ENCODE peak calls at places on chromosomes 4 and X, in seven cellular contexts. U is CD4-positive, alpha-beta T cell; Q is activated CD8-positive, alpha-beta memory T cell treated with anti-CD3 and anti-CD28 coated beads for 48 hours; A is cardiac muscle cell; S is cardiac fibroblast; P is lower lobe of right lung; K is occipital lobe. L is an unnamed sample.

GRCh38 chrX:135477576-135477975 is 42.9 kb upstream of the INTS6L start:
- DNase-seq in U (peak; percentile 36), Q (peak; percentile 1), A (peak; percentile 79), S (peak; percentile 89), P (peak; percentile 68), K (peak; percentile 18), L (peak; percentile 58)

GRCh38 chr4:89995824-89996223 is 101.2 kb downstream of the MMRN1 start:
- DNase-seq in U (no peak), Q (no peak), A (no peak), S (no peak), P (no peak), K (no peak), L (no peak)

GRCh38 chr4:126630171-126630570 is 1002.6 kb upstream of the INTU start:
- DNase-seq in U (no peak), Q (no peak), A (no peak), S (peak; percentile 45), P (no peak), K (no peak), L (no peak)

GRCh38 chrX:41922125-41922521 is 1.2 kb downstream of the CASK start:
- DNase-seq in U (no peak), Q (no peak), A (peak; percentile 43), S (peak; percentile 23), P (no peak), K (no peak), L (no peak)

GRCh38 chr4:99252746-99253145 is 33.7 kb upstream of the ADH6 start:
- DNase-seq in U (no peak), Q (no peak), A (no peak), S (no peak), P (no peak), K (no peak), L (no peak)

GRCh38 chr4:184330008-184330400 is 112.3 kb upstream of the ENPP6 start:
- DNase-seq in U (no peak), Q (no peak), A (no peak), S (no peak), P (peak; percentile 76), K (no peak), L (no peak)

GRCh38 chr4:94536049-94536448 is 84.3 kb downstream of the PDLIM5 start:
- DNase-seq in U (no peak), Q (no peak), A (no peak), S (no peak), P (no peak), K (no peak), L (no peak)

GRCh38 chrX:118484216-118484903 is 11.3 kb upstream of the DOCK11 start:
- DNase-seq in U (no peak), Q (no peak), A (no peak), S (no peak), P (no peak), K (no peak), L (no peak)